ENCODE peak calls at places on chromosome 11, in nine cellular contexts. One of them, this sample, is unnamed.

GRCh38 chr11:125404811-125405481 is 91.1 kb downstream of the FEZ1 start:
- DNase-seq in dorsolateral prefrontal cortex: peak
- DNase-seq in fibroblast of the aortic adventitia: peak
- DNase-seq in left ventricle myocardium inferior: peak
- DNase-seq in endothelial cell of umbilical vein: peak
- DNase-seq in astrocyte: no peak
- DNase-seq in brain microvascular endothelial cell: peak
- DNase-seq in foreskin fibroblast: peak
- DNase-seq in mesothelial cell of epicardium: peak
- DNase-seq in this sample: peak

GRCh38 chr11:132576706-132577105 is 955.6 kb downstream of the OPCML start:
- DNase-seq in dorsolateral prefrontal cortex: no peak
- DNase-seq in fibroblast of the aortic adventitia: peak
- DNase-seq in left ventricle myocardium inferior: no peak
- DNase-seq in endothelial cell of umbilical vein: no peak
- DNase-seq in astrocyte: peak
- DNase-seq in brain microvascular endothelial cell: peak
- DNase-seq in foreskin fibroblast: peak
- DNase-seq in mesothelial cell of epicardium: no peak
- DNase-seq in this sample: no peak

GRCh38 chr11:72483412-72484186 is 49.3 kb upstream of the CLPB start:
- DNase-seq in dorsolateral prefrontal cortex: no peak
- DNase-seq in fibroblast of the aortic adventitia: peak
- DNase-seq in left ventricle myocardium inferior: no peak
- DNase-seq in endothelial cell of umbilical vein: peak
- DNase-seq in astrocyte: peak
- DNase-seq in brain microvascular endothelial cell: peak
- DNase-seq in foreskin fibroblast: peak
- DNase-seq in mesothelial cell of epicardium: no peak
- DNase-seq in this sample: no peak

GRCh38 chr11:78228467-78228866 is 39.7 kb downstream of the USP35 start:
- DNase-seq in dorsolateral prefrontal cortex: no peak
- DNase-seq in fibroblast of the aortic adventitia: peak
- DNase-seq in left ventricle myocardium inferior: no peak
- DNase-seq in endothelial cell of umbilical vein: peak
- DNase-seq in astrocyte: peak
- DNase-seq in brain microvascular endothelial cell: peak
- DNase-seq in foreskin fibroblast: peak
- DNase-seq in mesothelial cell of epicardium: no peak
- DNase-seq in this sample: no peak

GRCh38 chr11:32137263-32137662 is 46.4 kb downstream of the RCN1 start:
- DNase-seq in dorsolateral prefrontal cortex: no peak
- DNase-seq in fibroblast of the aortic adventitia: peak
- DNase-seq in left ventricle myocardium inferior: no peak
- DNase-seq in endothelial cell of umbilical vein: peak
- DNase-seq in astrocyte: peak
- DNase-seq in brain microvascular endothelial cell: peak
- DNase-seq in foreskin fibroblast: peak
- DNase-seq in mesothelial cell of epicardium: no peak
- DNase-seq in this sample: no peak

GRCh38 chr11:64607381-64608259 is 16.6 kb downstream of the SLC22A12 start:
- DNase-seq in dorsolateral prefrontal cortex: no peak
- DNase-seq in fibroblast of the aortic adventitia: peak
- DNase-seq in left ventricle myocardium inferior: no peak
- DNase-seq in endothelial cell of umbilical vein: no peak
- DNase-seq in astrocyte: peak
- DNase-seq in brain microvascular endothelial cell: no peak
- DNase-seq in foreskin fibroblast: peak
- DNase-seq in mesothelial cell of epicardium: no peak
- DNase-seq in this sample: no peak

GRCh38 chr11:17343907-17344306 is 7.7 kb upstream of the NCR3LG1 start:
- DNase-seq in dorsolateral prefrontal cortex: no peak
- DNase-seq in fibroblast of the aortic adventitia: peak
- DNase-seq in left ventricle myocardium inferior: no peak
- DNase-seq in endothelial cell of umbilical vein: no peak
- DNase-seq in astrocyte: peak
- DNase-seq in brain microvascular endothelial cell: peak
- DNase-seq in foreskin fibroblast: peak
- DNase-seq in mesothelial cell of epicardium: no peak
- DNase-seq in this sample: no peak

GRCh38 chr11:14413307-14414072 is 54.5 kb upstream of the RRAS2 start:
- DNase-seq in dorsolateral prefrontal cortex: no peak
- DNase-seq in fibroblast of the aortic adventitia: peak
- DNase-seq in left ventricle myocardium inferior: peak
- DNase-seq in endothelial cell of umbilical vein: no peak
- DNase-seq in astrocyte: peak
- DNase-seq in brain microvascular endothelial cell: peak
- DNase-seq in foreskin fibroblast: peak
- DNase-seq in mesothelial cell of epicardium: no peak
- DNase-seq in this sample: no peak

GRCh38 chr11:63762662-63763505 is 5.7 kb downstream of the ZFTA start:
- DNase-seq in dorsolateral prefrontal cortex: peak
- DNase-seq in fibroblast of the aortic adventitia: peak
- DNase-seq in left ventricle myocardium inferior: peak
- DNase-seq in endothelial cell of umbilical vein: peak
- DNase-seq in astrocyte: no peak
- DNase-seq in brain microvascular endothelial cell: no peak
- DNase-seq in foreskin fibroblast: peak
- DNase-seq in mesothelial cell of epicardium: no peak
- DNase-seq in this sample: no peak

GRCh38 chr11:2262301-2263011 is 7.9 kb downstream of the ASCL2 start:
- DNase-seq in dorsolateral prefrontal cortex: no peak
- DNase-seq in fibroblast of the aortic adventitia: no peak
- DNase-seq in left ventricle myocardium inferior: no peak
- DNase-seq in endothelial cell of umbilical vein: no peak
- DNase-seq in astrocyte: no peak
- DNase-seq in brain microvascular endothelial cell: no peak
- DNase-seq in foreskin fibroblast: no peak
- DNase-seq in mesothelial cell of epicardium: no peak
- DNase-seq in this sample: no peak

GRCh38 chr11:83042966-83043711 is 28.6 kb downstream of the RAB30 start:
- DNase-seq in dorsolateral prefrontal cortex: no peak
- DNase-seq in fibroblast of the aortic adventitia: peak
- DNase-seq in left ventricle myocardium inferior: no peak
- DNase-seq in endothelial cell of umbilical vein: no peak
- DNase-seq in astrocyte: peak
- DNase-seq in brain microvascular endothelial cell: no peak
- DNase-seq in foreskin fibroblast: peak
- DNase-seq in mesothelial cell of epicardium: no peak
- DNase-seq in this sample: no peak

GRCh38 chr11:63505857-63506528 is at the start of gene LGALS12:
- DNase-seq in dorsolateral prefrontal cortex: no peak
- DNase-seq in fibroblast of the aortic adventitia: peak
- DNase-seq in left ventricle myocardium inferior: no peak
- DNase-seq in endothelial cell of umbilical vein: no peak
- DNase-seq in astrocyte: peak
- DNase-seq in brain microvascular endothelial cell: no peak
- DNase-seq in foreskin fibroblast: no peak
- DNase-seq in mesothelial cell of epicardium: no peak
- DNase-seq in this sample: no peak

GRCh38 chr11:78188809-78189724 is at the start of gene USP35:
- DNase-seq in dorsolateral prefrontal cortex: no peak
- DNase-seq in fibroblast of the aortic adventitia: no peak
- DNase-seq in left ventricle myocardium inferior: no peak
- DNase-seq in endothelial cell of umbilical vein: no peak
- DNase-seq in astrocyte: no peak
- DNase-seq in brain microvascular endothelial cell: no peak
- DNase-seq in foreskin fibroblast: no peak
- DNase-seq in mesothelial cell of epicardium: no peak
- DNase-seq in this sample: no peak

GRCh38 chr11:57648791-57649735 is 649 bp downstream of the YPEL4 start:
- DNase-seq in dorsolateral prefrontal cortex: peak
- DNase-seq in fibroblast of the aortic adventitia: no peak
- DNase-seq in left ventricle myocardium inferior: no peak
- DNase-seq in endothelial cell of umbilical vein: no peak
- DNase-seq in astrocyte: no peak
- DNase-seq in brain microvascular endothelial cell: no peak
- DNase-seq in foreskin fibroblast: peak
- DNase-seq in mesothelial cell of epicardium: no peak
- DNase-seq in this sample: peak

GRCh38 chr11:69169479-69169878 is 13.7 kb downstream of the SMIM38 start:
- DNase-seq in dorsolateral prefrontal cortex: no peak
- DNase-seq in fibroblast of the aortic adventitia: no peak
- DNase-seq in left ventricle myocardium inferior: no peak
- DNase-seq in endothelial cell of umbilical vein: no peak
- DNase-seq in astrocyte: no peak
- DNase-seq in brain microvascular endothelial cell: no peak
- DNase-seq in foreskin fibroblast: no peak
- DNase-seq in mesothelial cell of epicardium: no peak
- DNase-seq in this sample: no peak

GRCh38 chr11:134443246-134443645 is 31.2 kb upstream of the B3GAT1 start:
- DNase-seq in dorsolateral prefrontal cortex: no peak
- DNase-seq in fibroblast of the aortic adventitia: no peak
- DNase-seq in left ventricle myocardium inferior: no peak
- DNase-seq in endothelial cell of umbilical vein: no peak
- DNase-seq in astrocyte: no peak
- DNase-seq in brain microvascular endothelial cell: no peak
- DNase-seq in foreskin fibroblast: no peak
- DNase-seq in mesothelial cell of epicardium: no peak
- DNase-seq in this sample: no peak

DNA sequence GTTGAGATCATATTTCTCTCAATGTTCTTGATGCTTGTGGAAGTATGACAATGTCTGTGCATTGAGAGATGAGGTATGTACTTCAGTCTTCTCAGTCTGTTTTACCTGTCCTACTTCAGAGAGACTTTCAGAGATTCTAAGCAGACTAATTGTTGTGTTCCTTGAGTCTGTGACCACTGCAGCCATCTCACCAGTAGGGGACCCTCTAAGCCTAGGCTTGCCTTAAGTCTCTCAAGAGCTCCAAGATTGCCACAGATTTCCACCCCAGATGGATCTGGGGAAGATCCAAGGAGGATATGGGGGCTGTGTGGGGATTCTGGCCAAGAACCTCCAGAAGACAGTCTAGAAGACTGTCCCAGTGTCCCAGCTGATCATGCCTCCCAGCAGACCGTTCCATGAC is 179.9 kb upstream of the PLET1 start:
- DNase-seq in dorsolateral prefrontal cortex: no peak
- DNase-seq in fibroblast of the aortic adventitia: no peak
- DNase-seq in left ventricle myocardium inferior: no peak
- DNase-seq in endothelial cell of umbilical vein: no peak
- DNase-seq in astrocyte: no peak
- DNase-seq in brain microvascular endothelial cell: no peak
- DNase-seq in foreskin fibroblast: no peak
- DNase-seq in mesothelial cell of epicardium: no peak
- DNase-seq in this sample: no peak
- TF ChIP-seq CTCF in dorsolateral prefrontal cortex: no peak
- TF ChIP-seq CTCF in fibroblast of the aortic adventitia: no peak
- TF ChIP-seq CTCF in left ventricle myocardium inferior: no peak
- TF ChIP-seq CTCF in endothelial cell of umbilical vein: peak
- TF ChIP-seq CTCF in astrocyte: no peak
- TF ChIP-seq CTCF in brain microvascular endothelial cell: peak
- TF ChIP-seq CTCF in foreskin fibroblast: no peak
- TF ChIP-seq CTCF in mesothelial cell of epicardium: no peak
- TF ChIP-seq CTCF in this sample: no peak

GRCh38 chr11:111604392-111605009 is 2.3 kb downstream of the SIK2 start:
- DNase-seq in dorsolateral prefrontal cortex: no peak
- DNase-seq in fibroblast of the aortic adventitia: peak
- DNase-seq in left ventricle myocardium inferior: no peak
- DNase-seq in endothelial cell of umbilical vein: peak
- DNase-seq in astrocyte: peak
- DNase-seq in brain microvascular endothelial cell: peak
- DNase-seq in foreskin fibroblast: peak
- DNase-seq in mesothelial cell of epicardium: no peak
- DNase-seq in this sample: no peak
- TF ChIP-seq CTCF in dorsolateral prefrontal cortex: peak
- TF ChIP-seq CTCF in fibroblast of the aortic adventitia: peak
- TF ChIP-seq CTCF in left ventricle myocardium inferior: peak
- TF ChIP-seq CTCF in endothelial cell of umbilical vein: peak
- TF ChIP-seq CTCF in astrocyte: peak
- TF ChIP-seq CTCF in brain microvascular endothelial cell: peak
- TF ChIP-seq CTCF in foreskin fibroblast: peak
- TF ChIP-seq CTCF in mesothelial cell of epicardium: peak
- TF ChIP-seq CTCF in this sample: peak

DNA sequence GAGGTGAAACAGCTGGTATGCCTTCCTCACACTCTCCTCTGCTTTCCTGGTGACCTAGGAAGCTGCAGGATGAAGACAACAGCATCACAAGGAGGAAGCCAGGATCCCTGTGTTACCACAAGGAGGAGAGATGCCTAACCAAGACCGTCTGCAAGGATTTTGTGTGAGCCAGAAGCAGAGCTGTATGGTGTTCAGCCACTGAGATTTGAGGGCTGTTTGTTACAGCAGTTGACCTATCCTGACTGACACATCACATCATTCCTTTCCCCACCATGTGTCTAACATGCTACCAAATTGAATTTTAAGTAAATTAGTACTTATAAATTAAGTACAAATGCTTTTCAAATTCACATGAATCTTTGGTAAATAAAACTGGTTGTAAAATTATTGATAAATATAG is 8.9 kb upstream of the CHKA start:
- DNase-seq in dorsolateral prefrontal cortex: no peak
- DNase-seq in fibroblast of the aortic adventitia: no peak
- DNase-seq in left ventricle myocardium inferior: no peak
- DNase-seq in endothelial cell of umbilical vein: no peak
- DNase-seq in astrocyte: no peak
- DNase-seq in brain microvascular endothelial cell: no peak
- DNase-seq in foreskin fibroblast: no peak
- DNase-seq in mesothelial cell of epicardium: no peak
- DNase-seq in this sample: no peak
- TF ChIP-seq CTCF in dorsolateral prefrontal cortex: no peak
- TF ChIP-seq CTCF in fibroblast of the aortic adventitia: no peak
- TF ChIP-seq CTCF in left ventricle myocardium inferior: no peak
- TF ChIP-seq CTCF in endothelial cell of umbilical vein: no peak
- TF ChIP-seq CTCF in astrocyte: no peak
- TF ChIP-seq CTCF in brain microvascular endothelial cell: no peak
- TF ChIP-seq CTCF in foreskin fibroblast: no peak
- TF ChIP-seq CTCF in mesothelial cell of epicardium: no peak
- TF ChIP-seq CTCF in this sample: no peak

GRCh38 chr11:5691963-5692358 is 2.4 kb downstream of the TRIM22 start:
- DNase-seq in dorsolateral prefrontal cortex: no peak
- DNase-seq in fibroblast of the aortic adventitia: no peak
- DNase-seq in left ventricle myocardium inferior: no peak
- DNase-seq in endothelial cell of umbilical vein: no peak
- DNase-seq in astrocyte: no peak
- DNase-seq in brain microvascular endothelial cell: no peak
- DNase-seq in foreskin fibroblast: no peak
- DNase-seq in mesothelial cell of epicardium: no peak
- DNase-seq in this sample: no peak

GRCh38 chr11:5690216-5690615 is 626 bp downstream of the TRIM22 start:
- DNase-seq in dorsolateral prefrontal cortex: no peak
- DNase-seq in fibroblast of the aortic adventitia: peak
- DNase-seq in left ventricle myocardium inferior: no peak
- DNase-seq in endothelial cell of umbilical vein: peak
- DNase-seq in astrocyte: peak
- DNase-seq in brain microvascular endothelial cell: peak
- DNase-seq in foreskin fibroblast: peak
- DNase-seq in mesothelial cell of epicardium: no peak
- DNase-seq in this sample: no peak

GRCh38 chr11:5688482-5688881 is 1.1 kb upstream of the TRIM22 start:
- DNase-seq in dorsolateral prefrontal cortex: no peak
- DNase-seq in fibroblast of the aortic adventitia: no peak
- DNase-seq in left ventricle myocardium inferior: no peak
- DNase-seq in endothelial cell of umbilical vein: no peak
- DNase-seq in astrocyte: no peak
- DNase-seq in brain microvascular endothelial cell: no peak
- DNase-seq in foreskin fibroblast: no peak
- DNase-seq in mesothelial cell of epicardium: no peak
- DNase-seq in this sample: no peak

GRCh38 chr11:5689551-5689983 is at the start of gene TRIM22:
- DNase-seq in dorsolateral prefrontal cortex: no peak
- DNase-seq in fibroblast of the aortic adventitia: peak
- DNase-seq in left ventricle myocardium inferior: peak
- DNase-seq in endothelial cell of umbilical vein: peak
- DNase-seq in astrocyte: peak
- DNase-seq in brain microvascular endothelial cell: peak
- DNase-seq in foreskin fibroblast: peak
- DNase-seq in mesothelial cell of epicardium: no peak
- DNase-seq in this sample: peak

GRCh38 chr11:5690736-5691135 is 1.1 kb downstream of the TRIM22 start:
- DNase-seq in dorsolateral prefrontal cortex: no peak
- DNase-seq in fibroblast of the aortic adventitia: peak
- DNase-seq in left ventricle myocardium inferior: no peak
- DNase-seq in endothelial cell of umbilical vein: peak
- DNase-seq in astrocyte: peak
- DNase-seq in brain microvascular endothelial cell: no peak
- DNase-seq in foreskin fibroblast: peak
- DNase-seq in mesothelial cell of epicardium: no peak
- DNase-seq in this sample: no peak
- TF ChIP-seq CTCF in dorsolateral prefrontal cortex: no peak
- TF ChIP-seq CTCF in fibroblast of the aortic adventitia: no peak
- TF ChIP-seq CTCF in left ventricle myocardium inferior: no peak
- TF ChIP-seq CTCF in endothelial cell of umbilical vein: no peak
- TF ChIP-seq CTCF in astrocyte: no peak
- TF ChIP-seq CTCF in brain microvascular endothelial cell: no peak
- TF ChIP-seq CTCF in foreskin fibroblast: no peak
- TF ChIP-seq CTCF in mesothelial cell of epicardium: no peak
- TF ChIP-seq CTCF in this sample: no peak

This sample was measured in natural killer cell.